ENCODE peak calls at places on chromosomes 5 and 9, in ten cellular contexts. T is activated CD4-positive, alpha-beta T cell treated with anti-CD3 and anti-CD28 coated beads, Interleukin-2, amount 50 U/mL, for 4 hours; O is MV-4-11; Z is H54; Q is progenitor cell of endocrine pancreas; M is AG08396; N is activated T-cell treated with anti-CD3 and anti-CD28 coated beads for 1 hour; K is ELR; W is stimulated activated CD4-positive, alpha-beta T cell treated with anti-CD3 and anti-CD28 coated beads, TNF-alpha, amount 100 ng/mL, for 1 hour; I is non-pigmented ciliary epithelial cell. D is an unnamed sample.

GRCh38 chr5:139796061-139796806 is 626 bp downstream of the PSD2 start:
- DNase-seq in T (no peak), O (no peak), Z (no peak), Q (no peak), M (no peak), N (no peak), K (no peak), W (no peak), I (no peak), D (no peak)

GRCh38 chr9:137422668-137423000 is 328 bp downstream of the EXD3 start:
- DNase-seq in T (no peak), O (peak), Z (peak), Q (no peak), M (peak), N (no peak), K (peak), W (no peak), I (no peak), D (peak)

GRCh38 chr9:135073741-135074305 is 13.6 kb upstream of the OLFM1 start:
- DNase-seq in T (no peak), O (no peak), Z (no peak), Q (no peak), M (no peak), N (no peak), K (no peak), W (no peak), I (no peak), D (no peak)

GRCh38 chr9:36677611-36678010 is 104.9 kb downstream of the MELK start:
- DNase-seq in T (no peak), O (no peak), Z (no peak), Q (no peak), M (no peak), N (no peak), K (no peak), W (no peak), I (no peak), D (no peak)

GRCh38 chr5:158456756-158457155 is 597.8 kb upstream of the CLINT1 start:
- DNase-seq in T (no peak), O (peak), Z (peak), Q (no peak), M (peak), N (no peak), K (peak), W (no peak), I (peak), D (no peak)

GRCh38 chr5:180817847-180818246 is 15.2 kb upstream of the MGAT1 start:
- DNase-seq in T (no peak), O (peak), Z (no peak), Q (no peak), M (no peak), N (no peak), K (no peak), W (no peak), I (no peak), D (no peak)

GRCh38 chr5:114249838-114250237 is 112.0 kb upstream of the KCNN2 start:
- DNase-seq in T (no peak), O (no peak), Z (no peak), Q (no peak), M (no peak), N (no peak), K (peak), W (no peak), I (peak), D (no peak)

GRCh38 chr5:133818031-133818431 is 150.4 kb downstream of the C5orf15 start:
- DNase-seq in T (no peak), O (no peak), Z (peak), Q (no peak), M (no peak), N (no peak), K (peak), W (no peak), I (no peak), D (no peak)

GRCh38 chr9:26682041-26682440 is 210.6 kb downstream of the CAAP1 start:
- DNase-seq in T (no peak), O (no peak), Z (no peak), Q (no peak), M (no peak), N (no peak), K (no peak), W (no peak), I (no peak), D (no peak)

GRCh38 chr9:69570091-69570451 is 102.1 kb downstream of the APBA1 start:
- DNase-seq in T (no peak), O (no peak), Z (no peak), Q (no peak), M (no peak), N (no peak), K (no peak), W (no peak), I (no peak), D (no peak)

GRCh38 chr5:137743031-137743640 is 7.2 kb upstream of the KLHL3 start:
- DNase-seq in T (peak), O (peak), Z (peak), Q (peak), M (peak), N (peak), K (peak), W (peak), I (no peak), D (peak)

GRCh38 chr5:64635056-64635686 is 55.1 kb upstream of the SHISAL2B start:
- DNase-seq in T (no peak), O (peak), Z (peak), Q (no peak), M (peak), N (no peak), K (peak), W (no peak), I (no peak), D (peak)

GRCh38 chr5:68465133-68465532 is 249.6 kb downstream of the PIK3R1 start:
- DNase-seq in T (peak), O (no peak), Z (no peak), Q (no peak), M (no peak), N (no peak), K (no peak), W (no peak), I (no peak), D (no peak)

GRCh38 chr9:93951655-93952118 is 3.5 kb downstream of the BARX1 start:
- DNase-seq in T (no peak), O (no peak), Z (no peak), Q (no peak), M (no peak), N (no peak), K (no peak), W (no peak), I (no peak), D (no peak)

GRCh38 chr5:17014686-17015085 is 78.6 kb upstream of the MYO10 start:
- DNase-seq in T (no peak), O (no peak), Z (no peak), Q (no peak), M (no peak), N (no peak), K (no peak), W (no peak), I (no peak), D (no peak)

GRCh38 chr5:168681556-168682183 is 102.5 kb upstream of the PANK3 start:
- DNase-seq in T (no peak), O (no peak), Z (no peak), Q (no peak), M (peak), N (no peak), K (peak), W (no peak), I (peak), D (no peak)